ENCODE peak calls at places on chromosomes 6 and 20, in seven cellular contexts. L is dorsolateral prefrontal cortex; K is LHCN-M2; S is activated CD8-positive, alpha-beta memory T cell treated with anti-CD3 and anti-CD28 coated beads for 48 hours; T is hypothalamus; Z is A549; E is NCI-H1694 treated with DMSO at 0.1 percent for 48 hours. J is an unnamed sample.

GRCh38 chr6:110412258-110412839 is 3.0 kb downstream of the DDO start:
- DNase-seq in S (no peak), T (no peak), L (no peak), K (no peak), E (no peak), Z (no peak), J (peak)

GRCh38 chr20:33209789-33210188 is 7.4 kb upstream of the BPIFA3 start:
- DNase-seq in L (peak), S (no peak), E (no peak), K (peak), T (peak), Z (peak), J (no peak)

GRCh38 chr20:25054995-25055629 is 2.8 kb downstream of the ACSS1 start:
- DNase-seq in Z (no peak), T (no peak), K (no peak), S (no peak), L (no peak), E (no peak), J (no peak)

GRCh38 chr20:1418335-1418734 is 25.5 kb upstream of the FKBP1A start:
- DNase-seq in Z (no peak), E (no peak), K (peak), S (no peak), L (no peak), T (no peak), J (no peak)

GRCh38 chr6:6790891-6791290 is 202.4 kb downstream of the LY86 start:
- DNase-seq in S (no peak), E (no peak), Z (peak), T (no peak), L (no peak), K (no peak), J (no peak)

GRCh38 chr20:33401922-33402369 is 627 bp upstream of the CDK5RAP1 start:
- DNase-seq in E (no peak), S (no peak), Z (no peak), L (no peak), K (no peak), T (no peak), J (peak)

GRCh38 chr6:47129129-47129528 is 87.0 kb upstream of the ADGRF1 start:
- DNase-seq in Z (no peak), L (no peak), S (no peak), E (no peak), T (no peak), K (no peak), J (no peak)

GRCh38 chr20:46144626-46145025 is 26.5 kb downstream of the CD40 start:
- DNase-seq in T (no peak), S (no peak), K (no peak), Z (no peak), L (no peak), E (no peak), J (no peak)

GRCh38 chr6:152922706-152923105 is 60.1 kb downstream of the FBXO5 start:
- DNase-seq in T (no peak), E (no peak), L (no peak), Z (no peak), K (no peak), S (no peak), J (no peak)

GRCh38 chr20:29873946-29874345 is 1383.5 kb upstream of the DEFB115 start:
- DNase-seq in L (peak), K (peak), T (no peak), S (no peak), E (peak), Z (peak), J (peak)

GRCh38 chr6:125022391-125022989 is 60.3 kb downstream of the RNF217 start:
- DNase-seq in L (no peak), Z (no peak), S (no peak), K (peak), E (no peak), T (no peak), J (peak)

GRCh38 chr6:40791004-40791403 is 203.8 kb upstream of the LRFN2 start:
- DNase-seq in K (no peak), E (no peak), Z (peak), L (no peak), S (no peak), T (no peak), J (no peak)

GRCh38 chr6:113855500-113856010 is 1.6 kb upstream of the MARCKS start:
- DNase-seq in Z (peak), S (no peak), E (no peak), T (peak), L (no peak), K (peak), J (peak)

GRCh38 chr6:40627316-40627715 is 40.2 kb upstream of the LRFN2 start:
- DNase-seq in S (no peak), K (no peak), Z (no peak), L (no peak), T (no peak), E (no peak), J (no peak)